ENCODE peak calls at places on chromosomes 12 and 14, in four cellular contexts. G is AG09309, K is left ventricle myocardium inferior, U is upper lobe of right lung. X is an unnamed sample.

GRCh38 chr14:37116933-37117844 is 55.2 kb downstream of the SLC25A21 start:
- DNase-seq in U (no peak), G (peak; percentile 31), K (no peak), X (peak; percentile 84)

GRCh38 chr12:112749081-112749480 is 42.5 kb upstream of the RPH3A start:
- DNase-seq in G (no peak), K (no peak), U (no peak), X (no peak)

GRCh38 chr14:70771781-70772212 is 37.5 kb downstream of the MAP3K9 start:
- DNase-seq in K (no peak), G (no peak), U (no peak), X (no peak)

GRCh38 chr12:15049456-15050153 is 76.8 kb downstream of the PDE6H start:
- DNase-seq in G (no peak), K (no peak), U (no peak), X (no peak)

GRCh38 chr14:27114180-27114579 is 516.3 kb upstream of the NOVA1 start:
- DNase-seq in G (no peak), U (no peak), K (no peak), X (no peak)

GRCh38 chr12:133256321-133256720 is 20.6 kb upstream of the ANHX start:
- DNase-seq in U (no peak), K (no peak), G (no peak), X (no peak)

GRCh38 chr14:65357091-65357490 is 55.4 kb upstream of the FUT8 start:
- DNase-seq in G (no peak), U (no peak), K (peak; percentile 28), X (no peak)

GRCh38 chr14:94643316-94644101 is 31.3 kb downstream of the SERPINA3 start:
- DNase-seq in K (no peak), G (no peak), U (no peak), X (no peak)

GRCh38 chr12:53696285-53696654 is 20.4 kb upstream of the ATP5MC2 start:
- DNase-seq in G (no peak), U (no peak), K (no peak), X (peak; percentile 83)

GRCh38 chr12:75834591-75834990 is 197.0 kb downstream of the PHLDA1 start:
- DNase-seq in G (no peak), K (no peak), U (no peak), X (peak; percentile 68)

GRCh38 chr12:67650127-67650495 is 1.6 kb downstream of the DYRK2 start:
- DNase-seq in U (no peak), G (no peak), K (peak; percentile 55), X (peak; percentile 38)

GRCh38 chr12:15806826-15807225 is 17.6 kb upstream of the EPS8 start:
- DNase-seq in U (no peak), G (no peak), K (no peak), X (no peak)

GRCh38 chr12:69052613-69053408 is 119.8 kb upstream of the CPM start:
- DNase-seq in U (no peak), G (peak; percentile 76), K (no peak), X (peak; percentile 94)

GRCh38 chr12:85711735-85712390 is 124.3 kb downstream of the RASSF9 start:
- DNase-seq in K (peak; percentile 34), U (no peak), G (no peak), X (peak; percentile 71)

GRCh38 chr12:68163546-68164210 is 4.1 kb upstream of the IFNG start:
- DNase-seq in U (no peak), G (no peak), K (no peak), X (peak; percentile 11)

GRCh38 chr12:56469007-56469930 is 891 bp downstream of the SPRYD4 start:
- DNase-seq in K (no peak), G (no peak), U (no peak), X (peak; percentile 2)

GRCh38 chr12:42504049-42504448 is 85.5 kb downstream of the PRICKLE1 start:
- DNase-seq in K (no peak), G (no peak), U (no peak), X (peak; percentile 29)

GRCh38 chr12:122732170-122732569 is 1.5 kb upstream of the HCAR1 start:
- DNase-seq in U (no peak), G (no peak), K (no peak), X (no peak)

DNA sequence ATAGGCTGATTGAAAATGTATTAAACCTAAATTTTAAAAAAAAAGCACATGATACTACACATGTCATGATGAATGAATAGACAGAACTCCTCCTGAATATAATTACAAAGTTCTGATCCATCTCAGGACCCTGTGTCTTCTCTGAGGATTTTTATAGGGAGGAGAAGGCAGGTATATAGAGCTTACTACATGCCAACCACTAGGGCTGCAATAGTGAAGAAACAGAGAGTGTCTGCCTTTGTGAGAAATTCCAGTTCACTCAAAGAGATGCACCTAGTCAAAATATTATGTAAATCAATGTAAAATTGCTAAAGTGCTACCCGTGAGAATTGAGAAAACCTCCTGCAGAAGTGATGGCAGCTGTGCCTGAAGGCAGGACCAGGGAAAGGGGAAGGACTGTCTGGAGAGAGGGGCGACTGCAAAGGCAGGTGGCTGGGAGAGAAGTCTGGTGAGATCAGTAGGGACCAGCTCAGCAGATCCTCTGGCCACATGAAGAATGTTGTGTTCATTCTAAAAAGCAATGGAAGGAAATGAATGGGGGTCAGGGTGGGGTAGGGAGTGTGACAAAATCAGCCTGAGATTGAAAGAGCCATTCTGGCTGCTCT is 15.1 kb downstream of the ABHD4 start:
- DNase-seq in K (no peak), G (no peak), U (no peak), X (no peak)
- TF ChIP-seq CTCF in K (no peak), G (peak; percentile 39), U (no peak), X (no peak)

GRCh38 chr14:80930836-80931389 is 10.6 kb downstream of the CEP128 start:
- DNase-seq in U (no peak), K (no peak), G (peak; percentile 94), X (peak; percentile 89)

GRCh38 chr14:80930095-80930494 is 11.4 kb downstream of the CEP128 start:
- DNase-seq in G (no peak), K (no peak), U (no peak), X (no peak)

GRCh38 chr14:80926706-80927384 is 14.7 kb downstream of the CEP128 start:
- DNase-seq in G (peak; percentile 46), K (no peak), U (no peak), X (peak; percentile 66)

GRCh38 chr14:80924365-80925103 is 17.0 kb downstream of the CEP128 start:
- DNase-seq in K (no peak), G (no peak), U (no peak), X (no peak)

DNA sequence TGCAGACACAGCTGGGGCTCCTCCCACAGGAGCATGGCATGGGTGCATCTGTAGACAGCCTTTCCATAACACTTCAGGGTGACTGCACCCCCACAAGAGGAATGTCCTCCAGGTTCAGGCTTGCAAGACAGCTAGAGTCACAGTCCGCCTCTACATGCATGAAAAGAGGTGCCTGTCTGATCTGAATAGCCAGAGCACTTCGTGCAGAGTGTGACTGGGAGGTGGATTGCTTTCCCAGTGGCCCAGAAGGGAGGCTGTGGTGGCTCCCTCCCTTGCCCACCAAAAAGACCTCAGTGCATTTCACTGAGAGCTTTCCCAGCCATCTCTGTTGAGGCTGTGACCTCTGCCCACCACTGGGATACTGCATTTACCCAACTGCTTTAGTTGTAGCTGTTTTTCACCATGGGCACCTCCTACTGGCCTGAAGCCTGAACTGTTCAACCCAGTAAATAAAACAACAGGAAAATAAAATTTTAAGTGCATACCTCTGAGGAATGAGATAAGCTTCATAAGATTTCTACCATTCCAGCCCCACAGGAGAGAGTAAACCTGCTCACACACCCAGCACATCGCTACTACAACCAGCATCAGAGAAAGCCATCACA is 14.1 kb downstream of the CEP128 start:
- DNase-seq in U (no peak), G (no peak), K (no peak), X (no peak)
- TF ChIP-seq CTCF in U (no peak), G (peak; percentile 1), K (no peak), X (no peak)

DNA sequence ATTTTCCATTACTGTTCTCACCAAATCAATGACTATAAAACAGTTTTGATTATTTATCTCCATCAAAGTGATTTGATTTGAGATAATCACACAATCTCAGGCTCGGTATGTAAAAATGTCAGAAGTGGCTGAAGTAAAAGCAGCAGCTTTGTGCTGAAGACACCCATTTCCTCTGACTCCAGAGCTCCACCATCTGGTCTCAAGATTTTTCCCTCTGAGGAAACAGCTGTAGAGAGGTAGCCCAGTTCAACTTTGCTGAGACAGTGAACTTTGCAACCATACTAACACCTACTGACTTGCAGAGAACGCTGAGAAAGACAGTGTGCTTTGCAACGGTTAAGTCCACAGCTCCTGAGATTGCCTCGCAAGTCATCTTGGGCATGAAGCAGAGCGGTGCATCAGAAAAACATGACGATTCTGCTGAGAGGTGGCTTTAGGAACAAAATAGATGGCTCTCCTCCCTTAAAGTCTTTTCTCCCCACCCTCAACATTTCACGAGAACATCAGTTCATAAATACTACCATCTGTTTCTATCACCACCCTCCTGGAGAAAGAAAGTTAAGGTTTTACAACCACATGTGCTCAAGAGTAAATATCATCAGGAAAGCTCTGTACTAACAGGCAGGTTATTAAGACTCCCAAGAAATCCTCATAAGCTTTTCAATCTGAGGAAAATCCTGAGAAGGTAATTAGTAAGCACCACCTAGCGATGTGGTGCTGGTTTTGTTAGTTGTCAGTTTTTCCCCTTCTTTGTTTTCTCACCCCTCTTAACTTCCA is 34.8 kb downstream of the HIGD1C start:
- DNase-seq in G (no peak), U (no peak), K (no peak), X (peak; percentile 75)
- TF ChIP-seq CTCF in G (peak; percentile 67), U (peak; percentile 64), K (peak; percentile 69), X (peak; percentile 64)

GRCh38 chr12:13404631-13405473 is 208.3 kb downstream of the EMP1 start:
- DNase-seq in K (no peak), U (no peak), G (no peak), X (no peak)
- TF ChIP-seq CTCF in K (no peak), U (no peak), G (no peak), X (no peak)

GRCh38 chr12:50219544-50219943 is 52.4 kb upstream of the CERS5 start:
- DNase-seq in G (no peak), U (no peak), K (no peak), X (no peak)

GRCh38 chr12:50220357-50221061 is 53.3 kb upstream of the CERS5 start:
- DNase-seq in G (peak; percentile 57), U (no peak), K (no peak), X (peak; percentile 82)

GRCh38 chr12:50224026-50224692 is 57.0 kb upstream of the CERS5 start:
- DNase-seq in K (no peak), U (no peak), G (no peak), X (no peak)

GRCh38 chr12:50221228-50222008 is 54.2 kb upstream of the CERS5 start:
- DNase-seq in G (peak; percentile 90), K (no peak), U (no peak), X (peak; percentile 96)

GRCh38 chr12:50222275-50222783 is 55.2 kb upstream of the CERS5 start:
- DNase-seq in U (no peak), G (peak; percentile 77), K (peak; percentile 34), X (peak; percentile 91)
- TF ChIP-seq CTCF in U (peak; percentile 23), G (peak; percentile 51), K (peak; percentile 45), X (peak; percentile 48)